ENCODE peak calls at places on chromosomes 4 and X, in four cellular contexts. G is endothelial cell, D is left lung, O is right lobe of liver. C is an unnamed sample.

GRCh38 chr4:70721747-70722146 is at the start of gene RUFY3:
- DNase-seq in G (no peak), D (no peak), O (no peak), C (no peak)

GRCh38 chr4:108342325-108342986 is 173.7 kb upstream of the LEF1 start:
- DNase-seq in G (no peak), D (no peak), O (no peak), C (no peak)

GRCh38 chrX:71978164-71978563 is 67.5 kb downstream of the NHSL2 start:
- DNase-seq in G (no peak), D (no peak), O (no peak), C (no peak)

GRCh38 chrX:107940095-107940494 is 42.1 kb downstream of the TEX13B start:
- DNase-seq in G (no peak), D (no peak), O (no peak), C (no peak)

GRCh38 chr4:169573889-169574288 is 38.5 kb downstream of the NEK1 start:
- DNase-seq in G (no peak), D (no peak), O (no peak), C (no peak)

GRCh38 chrX:3026074-3026588 is 15.1 kb upstream of the ARSF start:
- DNase-seq in G (no peak), D (no peak), O (no peak), C (no peak)

GRCh38 chrX:143570747-143571146 is 53.5 kb upstream of the SPANXN3 start:
- DNase-seq in G (no peak), D (no peak), O (no peak), C (no peak)

GRCh38 chr4:7651461-7651921 is 216.8 kb upstream of the PSAPL1 start:
- DNase-seq in G (no peak), D (no peak), O (no peak), C (peak)

GRCh38 chr4:88953400-88953799 is 103.6 kb downstream of the FAM13A start:
- DNase-seq in G (no peak), D (no peak), O (no peak), C (no peak)

GRCh38 chr4:41106081-41106480 is 108.3 kb downstream of the APBB2 start:
- DNase-seq in G (no peak), D (no peak), O (no peak), C (no peak)

GRCh38 chr4:2054217-2054616 is 4.9 kb upstream of the NAT8L start:
- DNase-seq in G (no peak), D (no peak), O (peak), C (no peak)

GRCh38 chr4:65367306-65367705 is 303.0 kb downstream of the EPHA5 start:
- DNase-seq in G (no peak), D (no peak), O (no peak), C (no peak)

GRCh38 chrX:17242470-17242869 is 132.5 kb upstream of the NHS start:
- DNase-seq in G (peak), D (no peak), O (peak), C (no peak)

GRCh38 chrX:46913710-46914109 is 1.5 kb downstream of the JADE3 start:
- DNase-seq in G (peak), D (no peak), O (peak), C (no peak)

GRCh38 chrX:148661035-148661434 is 160.6 kb downstream of the AFF2 start:
- DNase-seq in G (no peak), D (no peak), O (no peak), C (no peak)

GRCh38 chrX:70013483-70014222 is 36.1 kb downstream of the AWAT2 start:
- DNase-seq in G (no peak), D (no peak), O (no peak), C (no peak)

GRCh38 chr4:24067781-24068193 is 177.9 kb upstream of the PPARGC1A start:
- DNase-seq in G (no peak), D (no peak), O (no peak), C (no peak)

C was measured in RWPE2.